ENCODE peak calls at places on chromosomes 5 and 9, in nine cellular contexts. D, X, V, I, S, M, P, U and R are unnamed samples. For H3K9me3, the result is how much of the 10 kb centered on the place peaks cover.

GRCh38 chr5:25993701-25994100 is 1044.7 kb downstream of the CDH9 start:
- DNase-seq in D (no peak), X (no peak), V (no peak), I (no peak), S (no peak), M (no peak), P (no peak), U (no peak), R (no peak)

GRCh38 chr9:97740848-97741821 is 44.0 kb upstream of the XPA start:
- DNase-seq in D (peak), X (peak), V (no peak), I (peak), S (no peak), M (no peak), P (peak), U (no peak), R (no peak)

GRCh38 chr5:194603-195209 is 3.4 kb downstream of the LRRC14B start:
- DNase-seq in D (no peak), X (no peak), V (no peak), I (no peak), S (no peak), M (no peak), P (no peak), U (no peak), R (no peak)

GRCh38 chr5:147509710-147510651 is at the start of gene DPYSL3:
- DNase-seq in D (no peak), X (peak), V (peak), I (peak), S (peak), M (no peak), P (peak), U (no peak), R (no peak)

GRCh38 chr5:135227064-135228022 is 171.7 kb downstream of the MACROH2A1 start:
- DNase-seq in D (no peak), X (no peak), V (no peak), I (no peak), S (no peak), M (no peak), P (no peak), U (no peak), R (no peak)

GRCh38 chr9:90774682-90775081 is 26.9 kb upstream of the SYK start:
- DNase-seq in D (no peak), X (no peak), V (no peak), I (no peak), S (no peak), M (peak), P (no peak), U (no peak), R (no peak)

GRCh38 chr9:137318565-137318964 is 16.5 kb upstream of the NRARP start:
- DNase-seq in D (no peak), X (no peak), V (no peak), I (no peak), S (no peak), M (no peak), P (no peak), U (no peak), R (no peak)

GRCh38 chr9:133987455-133987800 is 4.7 kb downstream of the VAV2 start:
- DNase-seq in D (no peak), X (peak), V (no peak), I (no peak), S (no peak), M (no peak), P (no peak), U (no peak), R (no peak)

GRCh38 chr9:35645736-35646582 is 4.8 kb downstream of the SIT1 start:
- DNase-seq in D (no peak), X (no peak), V (no peak), I (peak), S (peak), M (no peak), P (no peak), U (no peak), R (no peak)

GRCh38 chr9:35619800-35620158 is 1.6 kb upstream of the CD72 start:
- DNase-seq in D (no peak), X (no peak), V (no peak), I (no peak), S (no peak), M (peak), P (no peak), U (no peak), R (no peak)

DNA sequence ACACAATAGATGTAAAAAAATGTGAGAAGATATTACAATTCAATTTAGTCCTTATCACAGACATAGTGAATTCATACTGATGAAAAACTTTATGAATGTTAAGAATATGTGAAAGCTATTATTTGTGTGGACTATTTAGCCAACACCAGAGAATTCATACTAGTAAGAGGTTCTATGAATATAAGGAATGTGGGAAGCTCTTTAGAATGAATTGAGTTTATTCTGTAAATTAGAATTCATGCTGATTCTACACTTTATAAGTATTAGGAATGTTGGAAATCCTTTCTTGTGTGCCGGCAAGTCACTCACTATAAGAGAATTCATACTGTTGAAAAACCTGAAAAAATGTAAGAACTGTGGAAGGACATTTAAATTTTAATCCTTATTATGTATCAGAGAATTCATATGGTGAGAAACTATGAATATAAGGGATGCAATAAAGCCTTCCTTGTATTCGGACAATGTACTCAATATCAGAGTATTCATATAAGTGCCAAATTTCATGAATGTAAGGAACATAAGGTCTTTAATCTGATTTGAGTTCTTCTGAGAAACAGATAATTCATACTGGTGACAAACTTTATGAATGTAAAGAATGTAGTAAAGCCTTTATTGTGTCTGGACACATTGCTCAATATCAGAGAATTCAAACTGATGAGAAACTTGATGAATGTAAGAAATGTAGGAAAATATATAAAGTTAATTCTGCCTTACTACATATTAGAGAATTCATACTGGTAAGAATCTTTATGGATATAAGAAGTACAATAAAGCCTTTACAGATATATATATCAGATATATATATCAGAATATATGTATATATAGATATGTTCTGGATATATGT is 21.5 kb upstream of the PCDHA1 start:
- DNase-seq in D (no peak), X (no peak), V (no peak), I (no peak), S (no peak), M (no peak), P (no peak), U (no peak), R (no peak)
- H3K9me3 ChIP-seq in D (under half), X (half or more), V (under half), I (under half), S (under half), M (under half), P (under half), U (under half), R (under half)

DNA sequence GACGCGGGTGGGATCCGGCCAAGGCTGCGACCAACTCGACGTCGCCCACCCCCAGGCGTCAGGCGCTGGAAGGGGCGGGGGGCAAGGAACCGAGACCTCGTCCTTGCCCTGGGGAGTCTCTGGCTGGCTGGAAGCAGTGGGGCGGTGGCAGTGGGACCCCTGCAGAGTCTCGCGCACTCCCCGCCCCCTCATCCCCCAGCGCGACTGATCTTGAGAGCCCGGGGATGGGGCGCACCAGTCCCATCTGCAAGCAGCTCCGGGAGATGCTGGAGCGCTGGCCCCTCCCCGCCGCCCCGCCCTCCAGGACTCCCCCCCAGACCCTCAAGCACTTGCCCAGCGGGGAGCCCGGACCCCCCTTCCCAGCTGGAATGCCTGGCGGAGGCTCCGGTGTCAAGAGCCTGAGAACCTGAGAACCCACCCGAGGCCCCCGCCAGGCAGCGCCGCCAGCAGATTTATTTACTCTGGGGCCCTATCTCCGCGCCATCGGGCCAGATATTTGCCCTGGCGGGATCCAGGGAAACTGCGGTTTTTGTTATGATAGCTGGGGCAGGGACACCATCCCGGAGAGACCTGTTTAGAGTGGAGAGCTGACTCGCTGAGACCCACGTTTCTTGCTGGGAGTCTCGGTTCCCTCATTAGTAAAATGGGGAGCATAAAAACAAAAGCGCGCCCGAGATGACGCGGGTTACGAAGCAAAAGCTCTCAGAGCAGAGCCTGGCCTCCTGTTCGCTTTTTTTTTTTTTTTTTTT is 1.2 kb downstream of the PRRT1B start:
- DNase-seq in D (no peak), X (no peak), V (no peak), I (peak), S (no peak), M (no peak), P (peak), U (no peak), R (no peak)
- H3K9me3 ChIP-seq in D (under half), X (under half), V (under half), I (under half), S (under half), M (under half), P (under half), U (under half), R (under half)

DNA sequence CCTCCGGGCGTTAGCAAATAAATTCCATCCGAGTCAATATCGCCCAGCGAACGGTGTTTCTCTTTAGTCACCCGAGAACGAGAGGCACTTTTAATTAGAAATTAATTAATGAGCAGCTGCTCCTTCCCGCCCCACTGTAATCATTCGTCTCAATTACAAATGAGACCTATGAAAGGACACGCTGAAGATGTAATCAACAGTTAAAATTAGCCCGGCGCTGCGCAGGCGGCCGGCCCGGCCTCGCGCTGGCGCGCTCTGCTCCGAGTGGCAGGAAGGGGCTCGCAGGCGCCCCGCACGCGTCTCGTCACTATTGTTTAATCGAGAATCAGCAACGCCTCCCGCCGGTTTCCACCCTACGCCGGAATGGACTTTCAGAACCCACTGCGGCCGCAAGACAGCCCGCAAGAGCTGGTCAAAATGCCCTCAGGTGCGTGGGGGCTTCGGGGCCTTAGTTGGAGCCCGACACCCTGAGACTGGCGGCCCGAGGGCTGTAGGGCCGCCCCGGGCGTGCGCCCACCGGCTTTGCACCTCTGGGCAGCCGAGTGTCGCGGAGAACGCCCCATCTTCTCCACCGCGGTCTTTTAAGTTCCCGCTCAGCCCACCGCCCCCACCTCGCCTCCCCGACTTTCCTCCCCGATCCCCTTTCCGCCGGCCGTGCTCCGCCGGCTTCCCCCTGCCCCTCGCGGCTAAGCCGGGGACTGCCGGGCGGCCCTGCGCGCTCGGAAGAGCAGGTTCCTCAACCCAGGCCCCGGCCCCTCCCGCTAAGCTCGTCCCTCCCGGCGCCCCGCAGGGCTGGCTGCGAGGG is 597 bp upstream of the IRX4 start:
- DNase-seq in D (no peak), X (peak), V (no peak), I (no peak), S (no peak), M (no peak), P (no peak), U (no peak), R (no peak)
- H3K9me3 ChIP-seq in D (under half), X (under half), V (under half), I (under half), S (under half), M (under half), P (under half), U (under half), R (under half)

GRCh38 chr9:111542497-111543254 is 17.7 kb downstream of the ZNF483 start:
- DNase-seq in D (no peak), X (no peak), V (no peak), I (no peak), S (no peak), M (no peak), P (no peak), U (no peak), R (no peak)
- H3K9me3 ChIP-seq in D (half or more), X (half or more), V (under half), I (under half), S (under half), M (under half), P (under half), U (half or more), R (under half)

DNA sequence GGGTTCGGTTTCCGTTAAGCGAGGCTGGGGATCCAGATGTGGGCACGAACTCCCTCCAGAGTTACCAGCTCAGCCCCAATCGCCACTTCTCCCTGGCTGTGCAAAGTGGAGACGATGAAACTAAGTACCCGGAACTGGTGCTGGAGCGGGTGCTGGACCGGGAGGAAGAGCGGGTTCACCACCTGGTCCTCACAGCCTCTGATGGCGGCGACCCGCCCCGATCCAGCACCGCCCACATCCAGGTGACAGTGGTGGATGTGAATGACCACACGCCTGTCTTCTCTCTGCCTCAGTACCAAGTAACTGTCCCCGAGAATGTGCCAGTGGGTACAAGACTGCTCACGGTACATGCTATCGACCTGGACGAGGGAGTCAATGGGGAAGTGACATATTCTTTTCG is 803 bp downstream of the PCDHGA7 start:
- DNase-seq in D (no peak), X (no peak), V (no peak), I (no peak), S (no peak), M (no peak), P (no peak), U (no peak), R (no peak)
- H3K9me3 ChIP-seq in D (under half), X (half or more), V (under half), I (under half), S (under half), M (under half), P (under half), U (under half), R (under half)

GRCh38 chr9:21558079-21558478 is 76.0 kb upstream of the IFNE start:
- DNase-seq in D (no peak), X (no peak), V (no peak), I (peak), S (no peak), M (no peak), P (no peak), U (no peak), R (no peak)
- H3K9me3 ChIP-seq in D (under half), X (under half), V (under half), I (under half), S (under half), M (under half), P (under half), U (under half), R (under half)

DNA sequence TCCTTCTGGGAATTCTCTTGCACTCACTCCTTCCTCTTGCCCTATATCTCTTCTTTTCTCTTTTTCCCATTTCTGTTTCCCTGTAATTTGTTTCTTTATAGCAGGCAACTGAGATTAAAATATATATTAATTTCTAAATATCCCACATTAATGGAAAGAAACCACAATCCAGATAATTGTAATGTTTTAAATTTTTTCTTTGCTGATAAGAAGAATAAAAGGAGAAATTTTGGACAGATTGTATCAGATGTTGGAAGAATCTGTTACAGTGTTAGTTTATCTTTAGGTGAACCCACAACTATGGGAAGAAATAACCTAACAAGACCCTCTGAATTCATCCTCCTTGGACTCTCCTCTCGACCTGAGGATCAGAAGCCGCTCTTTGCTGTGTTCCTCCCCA is at the start of gene OR1L1:
- DNase-seq in D (no peak), X (no peak), V (no peak), I (no peak), S (no peak), M (no peak), P (no peak), U (no peak), R (no peak)
- H3K9me3 ChIP-seq in D (under half), X (under half), V (under half), I (under half), S (under half), M (under half), P (under half), U (under half), R (under half)

DNA sequence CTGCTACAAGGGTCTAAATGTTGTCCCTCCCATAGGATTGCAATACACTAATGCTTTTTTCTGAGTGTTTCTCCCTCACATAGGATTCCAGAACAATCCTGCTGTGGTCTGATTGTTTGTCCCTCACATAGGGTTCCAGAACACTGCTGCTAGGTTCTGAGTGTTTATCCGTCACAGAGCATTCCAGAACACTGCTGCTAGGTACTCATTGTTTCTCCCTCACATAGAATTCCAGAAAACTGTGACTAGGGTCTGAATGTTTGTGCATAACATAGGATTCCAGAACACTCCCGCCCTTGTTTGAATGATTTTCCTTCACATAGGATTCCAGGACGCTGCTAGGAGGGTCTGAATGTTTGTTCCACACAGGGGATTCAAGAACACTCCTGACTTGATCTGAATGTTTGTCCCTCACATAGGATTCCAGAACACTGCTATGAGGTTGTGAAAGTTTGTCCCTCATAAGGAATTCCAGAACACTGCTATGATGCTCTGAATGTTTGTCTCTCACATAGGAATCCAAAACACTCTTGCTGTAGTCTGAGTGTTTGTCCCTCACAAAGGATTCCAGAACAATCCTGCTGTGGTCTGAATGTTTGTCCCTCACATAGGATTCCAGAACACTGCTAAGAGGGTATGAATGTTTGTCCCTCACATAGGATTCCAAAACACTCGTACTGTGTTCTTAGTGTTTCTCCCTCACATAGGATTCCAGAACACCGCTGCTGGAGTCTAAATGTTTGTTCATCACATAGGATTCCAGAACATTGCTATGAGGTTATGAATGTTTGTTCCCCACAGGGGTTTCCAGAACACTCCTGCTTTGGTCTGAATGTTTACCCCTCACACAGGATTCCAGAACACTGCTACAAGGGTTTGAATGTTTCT is 213.5 kb downstream of the FOXD4L6 start:
- DNase-seq in D (no peak), X (no peak), V (no peak), I (no peak), S (no peak), M (no peak), P (no peak), U (no peak), R (no peak)
- H3K9me3 ChIP-seq in D (under half), X (half or more), V (under half), I (under half), S (under half), M (under half), P (under half), U (under half), R (half or more)

GRCh38 chr9:23945897-23946296 is 119.9 kb upstream of the ELAVL2 start:
- DNase-seq in D (no peak), X (no peak), V (no peak), I (no peak), S (no peak), M (no peak), P (no peak), U (no peak), R (no peak)
- H3K9me3 ChIP-seq in D (under half), X (half or more), V (under half), I (under half), S (under half), M (under half), P (under half), U (under half), R (under half)